ENCODE peak calls at places on chromosome 1, in ten cellular contexts. One of them, this sample, is unnamed.
A peak's percentile ranks its signal among the peaks of the same experiment; 100 is the strongest.

GRCh38 chr1:80155371-80155770 is 1148.8 kb upstream of the ADGRL4 start:
- DNase-seq in astrocyte: no peak
- DNase-seq in fibroblast of lung: no peak
- DNase-seq in GM12878: no peak
- DNase-seq in transverse colon: no peak
- DNase-seq in Panc1: no peak
- DNase-seq in ovary: no peak
- DNase-seq in breast epithelium: no peak
- DNase-seq in cardiac muscle cell: peak; percentile 5
- DNase-seq in neural progenitor cell: peak; percentile 52
- DNase-seq in this sample: peak; percentile 22

GRCh38 chr1:91920001-91920400 is 29.2 kb upstream of the BRDT start:
- DNase-seq in astrocyte: no peak
- DNase-seq in fibroblast of lung: no peak
- DNase-seq in GM12878: no peak
- DNase-seq in transverse colon: no peak
- DNase-seq in Panc1: no peak
- DNase-seq in ovary: no peak
- DNase-seq in breast epithelium: no peak
- DNase-seq in cardiac muscle cell: no peak
- DNase-seq in neural progenitor cell: no peak
- DNase-seq in this sample: no peak

GRCh38 chr1:12179111-12179519 is 12.3 kb downstream of the TNFRSF1B start:
- DNase-seq in astrocyte: peak; percentile 77
- DNase-seq in fibroblast of lung: peak; percentile 85
- DNase-seq in GM12878: no peak
- DNase-seq in transverse colon: peak; percentile 41
- DNase-seq in Panc1: no peak
- DNase-seq in ovary: no peak
- DNase-seq in breast epithelium: no peak
- DNase-seq in cardiac muscle cell: peak; percentile 62
- DNase-seq in neural progenitor cell: no peak
- DNase-seq in this sample: no peak

GRCh38 chr1:169999357-169999756 is 75.1 kb downstream of the KIFAP3 start:
- DNase-seq in astrocyte: peak; percentile 97
- DNase-seq in fibroblast of lung: peak; percentile 96
- DNase-seq in GM12878: no peak
- DNase-seq in transverse colon: no peak
- DNase-seq in Panc1: peak; percentile 17
- DNase-seq in ovary: no peak
- DNase-seq in breast epithelium: no peak
- DNase-seq in cardiac muscle cell: peak; percentile 48
- DNase-seq in neural progenitor cell: no peak
- DNase-seq in this sample: no peak

GRCh38 chr1:205449254-205449749 is 6.5 kb downstream of the BLACAT1 start:
- DNase-seq in astrocyte: no peak
- DNase-seq in fibroblast of lung: no peak
- DNase-seq in GM12878: no peak
- DNase-seq in transverse colon: no peak
- DNase-seq in Panc1: no peak
- DNase-seq in ovary: no peak
- DNase-seq in breast epithelium: no peak
- DNase-seq in cardiac muscle cell: no peak
- DNase-seq in neural progenitor cell: peak; percentile 33
- DNase-seq in this sample: no peak

GRCh38 chr1:1034438-1034759 is 14.5 kb downstream of the AGRN start:
- DNase-seq in astrocyte: no peak
- DNase-seq in fibroblast of lung: no peak
- DNase-seq in GM12878: no peak
- DNase-seq in transverse colon: no peak
- DNase-seq in Panc1: no peak
- DNase-seq in ovary: no peak
- DNase-seq in breast epithelium: no peak
- DNase-seq in cardiac muscle cell: no peak
- DNase-seq in neural progenitor cell: peak; percentile 64
- DNase-seq in this sample: no peak

GRCh38 chr1:7690076-7690475 is 81.0 kb upstream of the VAMP3 start:
- DNase-seq in astrocyte: no peak
- DNase-seq in fibroblast of lung: no peak
- DNase-seq in GM12878: no peak
- DNase-seq in transverse colon: no peak
- DNase-seq in Panc1: no peak
- DNase-seq in ovary: no peak
- DNase-seq in breast epithelium: no peak
- DNase-seq in cardiac muscle cell: no peak
- DNase-seq in neural progenitor cell: no peak
- DNase-seq in this sample: no peak

GRCh38 chr1:1425753-1426495 is 4.8 kb upstream of the ANKRD65 start:
- DNase-seq in astrocyte: no peak
- DNase-seq in fibroblast of lung: no peak
- DNase-seq in GM12878: no peak
- DNase-seq in transverse colon: no peak
- DNase-seq in Panc1: no peak
- DNase-seq in ovary: no peak
- DNase-seq in breast epithelium: no peak
- DNase-seq in cardiac muscle cell: no peak
- DNase-seq in neural progenitor cell: peak; percentile 54
- DNase-seq in this sample: no peak

GRCh38 chr1:2540816-2541492 is 10.9 kb upstream of the HES5 start:
- DNase-seq in astrocyte: no peak
- DNase-seq in fibroblast of lung: no peak
- DNase-seq in GM12878: no peak
- DNase-seq in transverse colon: no peak
- DNase-seq in Panc1: no peak
- DNase-seq in ovary: no peak
- DNase-seq in breast epithelium: no peak
- DNase-seq in cardiac muscle cell: no peak
- DNase-seq in neural progenitor cell: peak; percentile 94
- DNase-seq in this sample: peak; percentile 57

GRCh38 chr1:115888976-115889375 is 48.0 kb upstream of the NHLH2 start:
- DNase-seq in astrocyte: no peak
- DNase-seq in fibroblast of lung: no peak
- DNase-seq in GM12878: no peak
- DNase-seq in transverse colon: no peak
- DNase-seq in Panc1: no peak
- DNase-seq in ovary: no peak
- DNase-seq in breast epithelium: no peak
- DNase-seq in cardiac muscle cell: no peak
- DNase-seq in neural progenitor cell: no peak
- DNase-seq in this sample: no peak

DNA sequence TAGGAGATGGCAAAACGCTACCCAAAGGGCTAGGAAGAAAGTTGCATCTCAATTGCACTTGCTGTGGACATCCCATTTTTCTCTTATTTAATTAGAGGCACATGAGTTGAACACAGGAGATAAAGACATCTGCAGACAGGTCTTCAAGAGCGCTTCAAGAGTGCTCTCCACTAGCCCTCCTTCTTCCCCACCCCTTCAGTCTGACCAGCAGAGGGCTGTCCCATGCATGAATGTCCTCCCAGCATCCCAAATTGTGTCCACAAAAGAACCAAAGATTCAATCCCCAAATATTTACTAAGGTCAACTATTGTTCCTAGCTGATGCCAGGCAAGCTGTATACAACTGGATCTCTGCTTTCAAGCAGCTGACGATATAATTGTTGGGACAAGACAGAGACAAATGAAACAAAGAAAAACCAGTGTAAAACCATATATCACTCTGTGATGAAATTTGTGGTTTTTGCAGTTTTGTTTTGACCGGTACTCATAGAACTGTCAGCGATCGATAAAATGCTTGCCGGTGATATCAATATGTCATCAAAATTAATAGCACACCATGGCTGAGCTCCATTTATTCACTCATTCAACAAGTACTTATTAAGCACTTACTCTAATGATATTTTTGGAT is 174.2 kb downstream of the TNR start:
- DNase-seq in astrocyte: no peak
- DNase-seq in fibroblast of lung: no peak
- DNase-seq in GM12878: no peak
- DNase-seq in transverse colon: no peak
- DNase-seq in Panc1: no peak
- DNase-seq in ovary: no peak
- DNase-seq in breast epithelium: no peak
- DNase-seq in cardiac muscle cell: no peak
- DNase-seq in neural progenitor cell: no peak
- DNase-seq in this sample: no peak
- TF ChIP-seq CTCF in astrocyte: no peak
- TF ChIP-seq CTCF in fibroblast of lung: no peak
- TF ChIP-seq CTCF in GM12878: no peak
- TF ChIP-seq CTCF in transverse colon: no peak
- TF ChIP-seq CTCF in Panc1: no peak
- TF ChIP-seq CTCF in ovary: no peak
- TF ChIP-seq CTCF in breast epithelium: no peak
- TF ChIP-seq CTCF in cardiac muscle cell: no peak
- TF ChIP-seq CTCF in neural progenitor cell: peak; percentile 24
- TF ChIP-seq CTCF in this sample: peak; percentile 20

GRCh38 chr1:201019321-201019977 is 4.1 kb downstream of the KIF21B start:
- DNase-seq in astrocyte: no peak
- DNase-seq in fibroblast of lung: peak; percentile 42
- DNase-seq in GM12878: peak; percentile 84
- DNase-seq in transverse colon: peak; percentile 90
- DNase-seq in Panc1: no peak
- DNase-seq in ovary: no peak
- DNase-seq in breast epithelium: peak; percentile 40
- DNase-seq in cardiac muscle cell: peak; percentile 81
- DNase-seq in neural progenitor cell: no peak
- DNase-seq in this sample: peak; percentile 76

GRCh38 chr1:201015551-201016091 is 7.9 kb downstream of the KIF21B start:
- DNase-seq in astrocyte: no peak
- DNase-seq in fibroblast of lung: peak; percentile 29
- DNase-seq in GM12878: no peak
- DNase-seq in transverse colon: no peak
- DNase-seq in Panc1: no peak
- DNase-seq in ovary: no peak
- DNase-seq in breast epithelium: no peak
- DNase-seq in cardiac muscle cell: no peak
- DNase-seq in neural progenitor cell: no peak
- DNase-seq in this sample: peak; percentile 76

GRCh38 chr1:201016211-201016651 is 7.3 kb downstream of the KIF21B start:
- DNase-seq in astrocyte: peak; percentile 29
- DNase-seq in fibroblast of lung: peak; percentile 39
- DNase-seq in GM12878: no peak
- DNase-seq in transverse colon: peak; percentile 61
- DNase-seq in Panc1: no peak
- DNase-seq in ovary: peak; percentile 58
- DNase-seq in breast epithelium: no peak
- DNase-seq in cardiac muscle cell: peak; percentile 44
- DNase-seq in neural progenitor cell: no peak
- DNase-seq in this sample: peak; percentile 91

GRCh38 chr1:201017828-201018163 is 5.7 kb downstream of the KIF21B start:
- DNase-seq in astrocyte: no peak
- DNase-seq in fibroblast of lung: no peak
- DNase-seq in GM12878: no peak
- DNase-seq in transverse colon: no peak
- DNase-seq in Panc1: no peak
- DNase-seq in ovary: no peak
- DNase-seq in breast epithelium: no peak
- DNase-seq in cardiac muscle cell: no peak
- DNase-seq in neural progenitor cell: no peak
- DNase-seq in this sample: no peak

DNA sequence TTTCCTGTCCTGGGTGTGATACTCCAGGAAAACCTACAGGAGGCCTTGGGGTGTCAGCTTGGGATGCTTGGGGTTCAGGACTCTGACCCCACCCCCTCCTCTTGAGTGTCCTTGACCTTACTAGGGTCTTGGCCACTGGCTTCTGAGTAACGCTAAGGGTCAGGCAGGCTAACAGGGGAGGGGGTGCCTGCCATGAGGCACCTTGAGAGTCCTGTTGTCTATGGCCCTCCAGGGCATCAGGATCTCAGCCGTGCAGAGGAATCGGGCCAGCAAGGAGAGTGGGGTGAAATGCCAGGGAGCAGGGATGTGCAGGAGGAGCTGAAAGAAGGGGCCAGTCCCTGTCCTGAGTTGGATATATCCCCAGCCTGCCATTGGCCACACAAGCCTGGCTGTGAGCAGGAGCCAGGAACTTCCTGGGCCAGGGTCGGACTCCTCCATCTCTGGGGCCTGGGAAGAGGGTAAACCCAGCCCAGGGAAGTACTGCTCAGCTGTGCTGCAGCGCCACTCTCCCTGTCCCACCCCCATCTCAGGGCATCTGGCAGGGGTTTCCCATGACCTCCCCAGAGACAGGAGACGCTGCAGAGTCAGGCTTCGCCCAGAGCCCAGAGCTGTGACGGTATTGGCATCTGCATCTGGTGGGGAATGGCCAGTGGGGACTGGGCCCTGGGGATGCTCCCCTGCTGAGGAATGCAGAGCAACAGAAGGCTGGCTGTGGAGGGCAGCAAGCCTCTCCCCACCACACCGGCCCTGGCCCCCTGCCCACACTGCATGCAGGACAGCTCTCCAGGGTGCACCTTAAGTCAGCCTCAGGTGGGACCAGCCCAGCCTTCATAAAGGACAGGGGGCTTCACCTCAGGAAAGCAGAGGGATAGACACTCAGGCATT is 6.3 kb downstream of the KIF21B start:
- DNase-seq in astrocyte: no peak
- DNase-seq in fibroblast of lung: no peak
- DNase-seq in GM12878: no peak
- DNase-seq in transverse colon: no peak
- DNase-seq in Panc1: no peak
- DNase-seq in ovary: no peak
- DNase-seq in breast epithelium: no peak
- DNase-seq in cardiac muscle cell: no peak
- DNase-seq in neural progenitor cell: no peak
- DNase-seq in this sample: peak; percentile 85
- H3K27ac ChIP-seq in astrocyte: no peak overlapping the region
- H3K27ac ChIP-seq in fibroblast of lung: no peak overlapping the region
- H3K27ac ChIP-seq in GM12878: no peak overlapping the region
- H3K27ac ChIP-seq in transverse colon: no peak overlapping the region
- H3K27ac ChIP-seq in Panc1: no peak overlapping the region
- H3K27ac ChIP-seq in ovary: no peak overlapping the region
- H3K27ac ChIP-seq in breast epithelium: no peak overlapping the region
- H3K27ac ChIP-seq in cardiac muscle cell: no peak overlapping the region
- H3K27ac ChIP-seq in neural progenitor cell: no peak overlapping the region
- H3K27ac ChIP-seq in this sample: peak overlapping the region; percentile 98

DNA sequence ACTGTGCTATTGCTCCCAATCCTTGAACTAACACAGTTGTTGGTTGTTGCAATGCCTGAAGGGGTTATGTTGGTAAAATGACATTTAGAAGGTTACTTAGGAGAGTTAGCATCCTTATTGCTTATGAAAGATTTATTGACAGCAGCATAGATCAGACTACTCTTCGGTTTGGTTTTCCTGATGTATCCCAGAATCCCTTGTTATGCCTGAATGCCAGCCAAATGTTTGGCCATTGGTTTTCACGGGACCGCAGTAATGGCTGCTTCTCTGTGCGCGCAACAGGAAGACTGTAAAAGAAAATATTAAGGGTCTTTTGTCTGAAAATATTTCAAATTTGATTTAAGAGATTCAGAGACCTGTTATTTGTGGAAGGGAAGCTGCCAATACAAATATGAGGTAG is 8.2 kb downstream of the NFIA start:
- DNase-seq in astrocyte: no peak
- DNase-seq in fibroblast of lung: no peak
- DNase-seq in GM12878: no peak
- DNase-seq in transverse colon: no peak
- DNase-seq in Panc1: no peak
- DNase-seq in ovary: no peak
- DNase-seq in breast epithelium: no peak
- DNase-seq in cardiac muscle cell: no peak
- DNase-seq in neural progenitor cell: no peak
- DNase-seq in this sample: no peak
- H3K4me3 ChIP-seq in astrocyte: no peak overlapping the region
- H3K4me3 ChIP-seq in fibroblast of lung: no peak overlapping the region
- H3K4me3 ChIP-seq in GM12878: no peak overlapping the region
- H3K4me3 ChIP-seq in transverse colon: no peak overlapping the region
- H3K4me3 ChIP-seq in Panc1: no peak overlapping the region
- H3K4me3 ChIP-seq in ovary: no peak overlapping the region
- H3K4me3 ChIP-seq in breast epithelium: no peak overlapping the region
- H3K4me3 ChIP-seq in cardiac muscle cell: no peak overlapping the region
- H3K4me3 ChIP-seq in neural progenitor cell: no peak overlapping the region
- H3K4me3 ChIP-seq in this sample: no peak overlapping the region

GRCh38 chr1:41486892-41487728 is 2.6 kb upstream of the EDN2 start:
- DNase-seq in astrocyte: peak; percentile 63
- DNase-seq in fibroblast of lung: peak; percentile 76
- DNase-seq in GM12878: peak; percentile 48
- DNase-seq in transverse colon: no peak
- DNase-seq in Panc1: no peak
- DNase-seq in ovary: peak; percentile 47
- DNase-seq in breast epithelium: no peak
- DNase-seq in cardiac muscle cell: peak; percentile 47
- DNase-seq in neural progenitor cell: peak; percentile 85
- DNase-seq in this sample: no peak
- TF ChIP-seq CTCF in astrocyte: no peak
- TF ChIP-seq CTCF in fibroblast of lung: no peak
- TF ChIP-seq CTCF in GM12878: no peak
- TF ChIP-seq CTCF in transverse colon: no peak
- TF ChIP-seq CTCF in Panc1: no peak
- TF ChIP-seq CTCF in ovary: no peak
- TF ChIP-seq CTCF in breast epithelium: no peak
- TF ChIP-seq CTCF in cardiac muscle cell: no peak
- TF ChIP-seq CTCF in neural progenitor cell: no peak
- TF ChIP-seq CTCF in this sample: no peak

This sample was measured in WERI-Rb-1.